ENCODE peak calls at places on chromosomes 12 and 14, in eight cellular contexts. C is HFFc6; G is HL-60; O is MM.1S; W is pancreas; D is BJ; E is CD8-positive, alpha-beta T cell; Z is stomach. B is an unnamed sample.

GRCh38 chr12:3604750-3605638 is 114.0 kb downstream of the PRMT8 start:
- DNase-seq in Z (peak), O (no peak), G (peak), C (no peak), E (no peak), W (peak), D (no peak), B (no peak)

GRCh38 chr14:81427348-81428058 is 27.4 kb upstream of the STON2 start:
- DNase-seq in Z (no peak), W (no peak), O (no peak), G (peak), E (no peak), C (no peak), D (no peak), B (no peak)

GRCh38 chr14:54767450-54767849 is 135.2 kb downstream of the GCH1 start:
- DNase-seq in W (no peak), G (no peak), Z (no peak), C (no peak), E (no peak), D (no peak), O (no peak), B (no peak)

GRCh38 chr12:27332407-27333310 is at the start of gene BMAL2:
- DNase-seq in Z (peak), G (peak), C (no peak), O (peak), D (no peak), W (peak), E (no peak), B (peak)

GRCh38 chr14:29144598-29144997 is 378.0 kb downstream of the FOXG1 start:
- DNase-seq in C (peak), D (peak), W (no peak), G (no peak), Z (no peak), E (no peak), O (no peak), B (no peak)

GRCh38 chr12:116406529-116406928 is 129.0 kb upstream of the MED13L start:
- DNase-seq in O (no peak), D (peak), Z (peak), C (peak), G (peak), W (no peak), E (no peak), B (no peak)

GRCh38 chr14:28766505-28767238 is at the start of gene FOXG1:
- DNase-seq in C (no peak), D (no peak), Z (no peak), G (no peak), O (no peak), W (no peak), E (no peak), B (peak)

GRCh38 chr12:91182664-91183455 is at the start of gene DCN:
- DNase-seq in D (no peak), C (peak), G (no peak), W (no peak), O (no peak), Z (no peak), E (no peak), B (no peak)

GRCh38 chr12:6821674-6822433 is at the start of gene GPR162:
- DNase-seq in O (no peak), W (peak), D (no peak), Z (peak), G (peak), C (no peak), E (no peak), B (no peak)

GRCh38 chr12:38141861-38142260 is 174.7 kb upstream of the ALG10B start:
- DNase-seq in C (no peak), O (no peak), E (no peak), W (no peak), G (no peak), D (no peak), Z (no peak), B (no peak)

GRCh38 chr14:74840603-74841030 is 35.3 kb downstream of the PROX2 start:
- DNase-seq in Z (no peak), D (no peak), O (peak), G (no peak), E (no peak), W (no peak), C (no peak), B (no peak)

GRCh38 chr14:45673420-45673819 is 420.4 kb upstream of the MIS18BP1 start:
- DNase-seq in Z (no peak), G (no peak), O (no peak), W (no peak), D (no peak), C (no peak), E (no peak), B (no peak)

GRCh38 chr12:101671157-101671791 is 26.2 kb upstream of the CHPT1 start:
- DNase-seq in G (peak), W (no peak), Z (peak), C (no peak), D (no peak), O (peak), E (peak), B (peak)

GRCh38 chr12:91633734-91634357 is 451.2 kb upstream of the DCN start:
- DNase-seq in E (no peak), C (no peak), G (no peak), W (peak), D (no peak), Z (no peak), O (no peak), B (no peak)

GRCh38 chr12:30438526-30439120 is 257.0 kb downstream of the IPO8 start:
- DNase-seq in G (no peak), E (no peak), W (no peak), O (no peak), C (no peak), D (no peak), Z (no peak), B (no peak)

GRCh38 chr12:96233941-96234461 is 39.8 kb downstream of the ELK3 start:
- DNase-seq in O (no peak), C (peak), Z (peak), E (no peak), W (peak), D (peak), G (no peak), B (no peak)

GRCh38 chr12:107558816-107559382 is 126.7 kb upstream of the PWP1 start:
- DNase-seq in E (no peak), O (no peak), W (no peak), D (no peak), Z (no peak), C (no peak), G (no peak), B (no peak)

GRCh38 chr12:26701604-26702215 is 131.3 kb downstream of the ITPR2 start:
- DNase-seq in D (no peak), E (no peak), Z (no peak), W (no peak), O (peak), C (peak), G (peak), B (no peak)

GRCh38 chr12:17278946-17279345 is 673.0 kb upstream of the LMO3 start:
- DNase-seq in Z (no peak), D (no peak), C (no peak), E (no peak), W (no peak), G (no peak), O (no peak), B (no peak)

GRCh38 chr12:89756638-89757321 is 48.1 kb upstream of the ATP2B1 start:
- DNase-seq in E (no peak), C (peak), Z (no peak), O (peak), D (peak), G (peak), W (no peak), B (peak)

GRCh38 chr12:14454098-14454907 is 88.8 kb downstream of the ATF7IP start:
- DNase-seq in Z (no peak), O (peak), E (no peak), G (peak), D (no peak), W (no peak), C (peak), B (peak)

GRCh38 chr14:76490735-76491134 is 114.8 kb downstream of the ESRRB start:
- DNase-seq in D (no peak), C (no peak), O (no peak), E (no peak), G (no peak), Z (no peak), W (no peak), B (peak)

GRCh38 chr14:104246401-104247335 is 108.3 kb downstream of the KIF26A start:
- DNase-seq in W (no peak), Z (peak), C (no peak), E (no peak), G (no peak), D (no peak), O (no peak), B (no peak)

GRCh38 chr14:22465201-22465835 is 123.7 kb downstream of the DAD1 start:
- DNase-seq in Z (no peak), W (no peak), G (no peak), D (no peak), E (no peak), C (peak), O (no peak), B (no peak)
- TF ChIP-seq CTCF in Z (no peak), W (no peak), G (no peak), D (no peak), E (no peak), C (no peak), O (no peak), B (no peak)

GRCh38 chr12:57239587-57240068 is 10.1 kb downstream of the SHMT2 start:
- DNase-seq in E (no peak), G (no peak), O (no peak), Z (no peak), D (no peak), C (no peak), W (no peak), B (no peak)
- TF ChIP-seq CTCF in E (no peak), G (no peak), O (no peak), Z (no peak), D (no peak), C (no peak), W (no peak), B (no peak)

GRCh38 chr14:91858536-91859275 is 8.6 kb downstream of the TC2N start:
- DNase-seq in O (no peak), D (peak), Z (no peak), G (no peak), C (peak), E (no peak), W (no peak), B (peak)
- TF ChIP-seq CTCF in O (no peak), D (no peak), Z (no peak), G (no peak), C (no peak), E (no peak), W (no peak), B (peak)

GRCh38 chr12:108689314-108690190 is 41.8 kb downstream of the CORO1C start:
- DNase-seq in C (no peak), D (no peak), G (peak), Z (no peak), O (peak), E (no peak), W (no peak), B (no peak)
- TF ChIP-seq CTCF in C (peak), D (no peak), G (no peak), Z (no peak), O (no peak), E (no peak), W (no peak), B (peak)

GRCh38 chr12:68158427-68158826 is 1.1 kb downstream of the IFNG start:
- DNase-seq in W (no peak), E (no peak), O (peak), Z (no peak), D (no peak), C (peak), G (no peak), B (peak)
- TF ChIP-seq CTCF in W (no peak), E (peak), O (peak), Z (no peak), D (peak), C (peak), G (no peak), B (peak)

GRCh38 chr14:47536341-47536740 is 139.1 kb downstream of the MDGA2 start:
- DNase-seq in O (no peak), Z (no peak), E (no peak), W (no peak), D (no peak), G (no peak), C (no peak), B (no peak)

GRCh38 chr14:47541652-47542051 is 133.8 kb downstream of the MDGA2 start:
- DNase-seq in O (no peak), G (no peak), C (no peak), Z (no peak), D (no peak), E (no peak), W (no peak), B (no peak)

GRCh38 chr14:47539065-47539464 is 136.3 kb downstream of the MDGA2 start:
- DNase-seq in D (no peak), G (no peak), W (no peak), E (no peak), C (no peak), O (no peak), Z (no peak), B (peak)
- TF ChIP-seq CTCF in D (no peak), G (no peak), W (no peak), E (no peak), C (no peak), O (peak), Z (no peak), B (peak)

B was measured in GM13977.